ENCODE peak calls at places on chromosomes 5 and 9, in four cellular contexts. Q is neuronal stem cell, F is IMR-90, Z is H1. S is an unnamed sample.

GRCh38 chr5:76493190-76493837 is 90.2 kb downstream of the IQGAP2 start:
- DNase-seq in Q (no peak), F (no peak), Z (no peak), S (no peak)

GRCh38 chr5:138595396-138595795 is 20.2 kb upstream of the HSPA9 start:
- DNase-seq in Q (no peak), F (no peak), Z (no peak), S (no peak)

GRCh38 chr5:96626956-96627355 is 35.2 kb upstream of the CAST start:
- DNase-seq in Q (no peak), F (peak), Z (no peak), S (peak)

GRCh38 chr9:93296889-93297480 is 113.0 kb downstream of the WNK2 start:
- DNase-seq in Q (no peak), F (no peak), Z (no peak), S (no peak)

GRCh38 chr9:119284118-119284517 is 85.1 kb downstream of the BRINP1 start:
- DNase-seq in Q (no peak), F (no peak), Z (no peak), S (no peak)

GRCh38 chr9:93598647-93599241 is 22.4 kb downstream of the PHF2 start:
- DNase-seq in Q (no peak), F (no peak), Z (no peak), S (no peak)

GRCh38 chr5:132963175-132964104 is at the start of gene AFF4:
- DNase-seq in Q (peak), F (peak), Z (peak), S (peak)

GRCh38 chr9:35406183-35406959 is 83.5 kb upstream of the RUSC2 start:
- DNase-seq in Q (peak), F (no peak), Z (peak), S (peak)

GRCh38 chr5:154095819-154096380 is 57.1 kb downstream of the MFAP3 start:
- DNase-seq in Q (no peak), F (no peak), Z (no peak), S (no peak)

GRCh38 chr9:37197158-37198033 is 77.0 kb downstream of the ZCCHC7 start:
- DNase-seq in Q (no peak), F (peak), Z (no peak), S (peak)

GRCh38 chr5:43314724-43315123 is 1.5 kb upstream of the HMGCS1 start:
- DNase-seq in Q (no peak), F (no peak), Z (no peak), S (peak)

GRCh38 chr5:138354926-138355378 is 2.5 kb downstream of the KDM3B start:
- DNase-seq in Q (peak), F (peak), Z (no peak), S (peak)

GRCh38 chr5:164277720-164278119 is 772.3 kb downstream of the MAT2B start:
- DNase-seq in Q (no peak), F (peak), Z (no peak), S (peak)

GRCh38 chr5:1378096-1378495 is 33.2 kb upstream of the CLPTM1L start:
- DNase-seq in Q (no peak), F (no peak), Z (no peak), S (no peak)

GRCh38 chr5:91556-92263 is at the start of gene PLEKHG4B:
- DNase-seq in Q (peak), F (no peak), Z (peak), S (no peak)

GRCh38 chr5:56480305-56481146 is 247.4 kb upstream of the ANKRD55 start:
- DNase-seq in Q (peak), F (peak), Z (no peak), S (peak)

GRCh38 chr9:37148181-37148580 is 27.8 kb downstream of the ZCCHC7 start:
- DNase-seq in Q (no peak), F (no peak), Z (no peak), S (no peak)

GRCh38 chr5:10331341-10331796 is 22.1 kb upstream of the MARCHF6 start:
- DNase-seq in Q (no peak), F (peak), Z (no peak), S (no peak)

GRCh38 chr9:87601175-87601574 is 103.5 kb downstream of the DAPK1 start:
- DNase-seq in Q (no peak), F (no peak), Z (peak), S (no peak)

GRCh38 chr5:12623408-12623807 is 719.2 kb upstream of the CTNND2 start:
- DNase-seq in Q (no peak), F (no peak), Z (peak), S (no peak)

GRCh38 chr5:131147258-131147657 is 17.8 kb downstream of the HINT1 start:
- DNase-seq in Q (no peak), F (peak), Z (no peak), S (peak)

GRCh38 chr9:12774861-12775367 is at the start of gene LURAP1L:
- DNase-seq in Q (peak), F (peak), Z (no peak), S (peak)

GRCh38 chr5:171647043-171647899 is 138.3 kb upstream of the SMIM23 start:
- DNase-seq in Q (no peak), F (peak), Z (no peak), S (peak)

GRCh38 chr5:16558984-16559629 is 57.7 kb downstream of the RETREG1 start:
- DNase-seq in Q (no peak), F (no peak), Z (no peak), S (no peak)

DNA sequence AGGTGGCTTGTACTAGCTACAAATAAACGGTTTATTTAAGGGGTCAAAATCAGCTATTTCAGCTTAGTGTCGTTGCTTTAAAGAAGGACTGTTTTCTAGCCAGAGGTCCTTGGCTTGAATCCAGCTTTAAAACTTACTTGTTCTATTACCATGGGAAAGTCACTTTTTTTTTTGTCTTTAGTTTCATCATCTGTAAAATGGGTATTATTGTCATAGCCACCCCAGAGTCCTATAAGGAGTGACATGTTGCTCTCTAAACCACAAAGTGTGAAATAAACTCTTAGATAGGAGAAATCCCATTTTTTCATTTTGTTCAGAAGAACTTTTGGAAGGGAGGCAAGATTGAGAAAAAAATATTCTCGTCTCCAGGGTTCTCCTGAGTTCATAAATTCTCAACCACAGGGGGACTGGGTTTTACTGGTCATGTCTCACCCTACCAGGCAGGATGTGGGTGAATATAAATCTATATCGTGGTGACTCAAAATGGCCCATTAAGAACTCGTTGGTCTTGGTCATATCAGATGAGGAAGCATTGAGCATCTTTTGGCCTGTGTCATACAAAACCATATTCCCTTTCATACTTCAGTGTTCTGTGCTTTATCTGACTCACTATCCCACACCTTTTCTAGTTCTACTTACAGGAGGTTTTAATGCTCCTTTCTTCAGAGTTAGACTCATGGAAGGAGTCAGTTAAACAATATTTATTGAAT is 202.7 kb upstream of the NR3C1 start:
- DNase-seq in Q (no peak), F (peak), Z (no peak), S (no peak)
- H2BK15ac ChIP-seq in Q (no peak), F (no peak), Z (no peak), S (no peak)

GRCh38 chr9:131404987-131405386 is 11.1 kb downstream of the PRRC2B start:
- DNase-seq in Q (no peak), F (no peak), Z (no peak), S (no peak)
- H3K4ac ChIP-seq in Q (no peak), F (no peak), Z (no peak), S (no peak)

DNA sequence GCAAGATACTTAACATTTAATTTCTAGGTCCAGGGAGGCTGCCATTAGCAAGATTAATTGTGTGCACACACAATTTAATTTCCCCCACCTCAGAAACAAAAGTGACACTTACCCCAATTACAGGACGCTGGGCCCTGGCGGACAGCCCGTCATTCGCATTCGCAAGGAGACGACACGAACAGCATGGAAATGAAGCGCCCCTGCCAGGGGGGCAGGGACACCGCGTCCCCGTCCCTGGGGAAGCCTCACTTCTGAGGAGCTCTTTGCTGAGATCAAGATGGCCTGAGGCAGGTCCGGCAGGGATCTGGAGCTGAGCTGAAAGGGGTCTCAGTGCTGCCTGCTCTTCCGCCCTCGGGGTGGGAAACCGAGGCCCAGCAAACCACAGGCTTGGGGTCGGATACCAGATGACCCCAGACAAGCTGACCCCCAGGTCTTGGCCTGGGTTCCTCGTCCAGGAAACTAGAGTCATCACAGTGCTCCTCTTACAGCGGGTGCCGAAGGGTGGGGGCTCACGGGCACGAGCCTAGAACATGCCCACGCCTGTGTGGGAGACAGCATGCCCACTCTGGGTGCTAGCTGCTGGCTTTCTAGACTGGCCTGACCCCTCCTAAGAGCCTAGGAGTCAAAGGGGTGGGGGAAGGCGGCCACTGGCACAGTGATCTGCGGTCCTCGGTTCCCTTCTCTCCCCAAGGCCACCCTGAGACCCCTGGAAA is 103.2 kb downstream of the VAV2 start:
- DNase-seq in Q (no peak), F (no peak), Z (no peak), S (no peak)
- H2BK15ac ChIP-seq in Q (peak), F (no peak), Z (peak), S (no peak)

GRCh38 chr5:141843156-141843927 is 34.9 kb downstream of the PCDH1 start:
- DNase-seq in Q (no peak), F (peak), Z (no peak), S (peak)
- H3K4ac ChIP-seq in Q (no peak), F (peak), Z (peak), S (no peak)

GRCh38 chr9:33379666-33380389 is 22.5 kb downstream of the AQP7 start:
- DNase-seq in Q (no peak), F (no peak), Z (no peak), S (no peak)
- H2BK15ac ChIP-seq in Q (peak), F (no peak), Z (peak), S (no peak)

DNA sequence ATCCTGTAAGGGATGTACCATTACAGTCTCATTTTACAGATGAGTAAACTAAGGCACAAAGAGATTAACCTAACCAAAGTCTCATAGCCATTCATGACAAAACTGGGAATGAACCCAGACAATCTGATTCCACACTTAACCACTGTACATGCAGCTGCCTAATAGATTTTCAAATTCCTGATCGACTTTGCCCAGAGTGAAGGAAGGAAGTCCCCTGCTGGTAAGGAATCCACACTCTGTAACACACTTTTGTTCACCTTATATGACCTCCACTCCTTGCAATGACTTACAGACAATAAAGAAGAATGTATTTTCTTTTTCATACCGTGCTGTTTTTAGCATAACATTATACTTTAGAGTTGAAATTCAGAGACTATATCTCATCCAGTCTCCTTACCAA is 31.3 kb upstream of the PLPP6 start:
- DNase-seq in Q (no peak), F (no peak), Z (no peak), S (no peak)
- H3K4ac ChIP-seq in Q (no peak), F (no peak), Z (no peak), S (no peak)

GRCh38 chr5:74272019-74272775 is 368.3 kb downstream of the ENC1 start:
- DNase-seq in Q (peak), F (peak), Z (peak), S (no peak)

GRCh38 chr5:74275204-74275992 is 365.1 kb downstream of the ENC1 start:
- DNase-seq in Q (no peak), F (no peak), Z (no peak), S (no peak)

DNA sequence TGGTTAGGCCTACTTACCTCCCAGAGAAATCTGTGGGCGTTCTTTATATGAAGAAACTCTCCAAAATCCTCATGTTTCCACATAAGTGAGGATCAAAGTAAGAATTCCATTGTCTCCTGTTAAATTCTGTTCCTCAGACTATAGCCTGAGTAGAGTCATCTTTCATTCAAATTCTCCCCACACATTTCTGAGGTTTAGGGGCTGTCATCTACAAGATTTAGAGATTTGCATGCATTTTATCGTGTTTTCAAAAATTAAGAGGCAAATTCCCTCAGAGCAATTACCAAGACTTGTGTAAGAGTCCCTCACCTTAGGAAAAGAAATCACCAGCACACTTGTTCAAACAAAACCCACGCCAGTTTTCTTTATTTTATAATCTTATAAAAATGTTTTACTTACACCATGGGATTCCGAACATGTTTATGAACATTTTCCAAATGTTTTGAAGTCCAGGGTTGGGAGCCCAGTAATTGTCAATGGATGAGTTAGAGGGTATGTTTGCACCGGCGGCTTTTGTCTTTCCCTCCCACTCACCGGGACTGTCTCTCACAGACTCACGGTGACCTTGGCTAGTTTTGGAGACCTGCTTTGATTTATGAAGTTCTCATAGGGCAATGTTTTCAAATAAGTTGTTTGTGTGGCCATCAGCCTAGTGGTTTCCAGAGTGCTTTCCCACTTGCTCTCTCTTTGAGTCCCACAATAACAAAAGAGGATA is 367.5 kb downstream of the ENC1 start:
- DNase-seq in Q (no peak), F (no peak), Z (no peak), S (no peak)
- H2BK15ac ChIP-seq in Q (no peak), F (no peak), Z (no peak), S (no peak)

GRCh38 chr9:3887798-3888495 is 362.1 kb upstream of the RFX3 start:
- DNase-seq in Q (no peak), F (no peak), Z (no peak), S (no peak)
- H3K4ac ChIP-seq in Q (no peak), F (no peak), Z (no peak), S (no peak)

DNA sequence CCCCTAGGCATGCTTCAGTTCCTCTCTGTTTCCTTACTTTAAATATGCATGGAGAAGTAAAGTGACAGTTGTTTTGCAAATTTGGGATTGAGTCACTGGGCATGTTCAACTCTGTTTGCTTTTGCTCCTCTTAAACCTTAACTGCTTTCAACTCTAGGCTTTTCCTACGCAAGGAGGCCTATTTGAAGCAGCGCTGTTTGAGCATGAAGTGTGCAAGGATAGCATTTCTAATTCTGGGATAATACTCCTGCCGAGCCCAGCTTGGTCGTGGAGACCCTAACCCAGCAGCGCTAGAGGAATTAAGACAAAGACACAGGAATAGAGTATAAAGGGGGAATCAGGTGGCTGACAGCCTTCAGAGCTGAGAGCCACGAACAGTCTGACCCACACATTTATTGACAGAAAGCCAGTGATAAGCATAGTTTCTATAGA is 803.4 kb upstream of the CDH10 start:
- DNase-seq in Q (peak), F (no peak), Z (no peak), S (no peak)
- H2BK15ac ChIP-seq in Q (no peak), F (no peak), Z (no peak), S (no peak)

S was measured in mesenchymal stem cell.